ENCODE peak calls at places on chromosome 21, in four cellular contexts. W is GM20000, G is B cell, I is GM06990. B is an unnamed sample.

GRCh38 chr21:41254090-41254700 is 62.4 kb upstream of the FAM3B start:
- DNase-seq in G (no peak), I (no peak), W (no peak), B (no peak)

GRCh38 chr21:28632718-28633408 is 359.8 kb downstream of the LTN1 start:
- DNase-seq in W (no peak), G (no peak), I (no peak), B (no peak)

GRCh38 chr21:38438476-38438893 is 59.8 kb downstream of the ERG start:
- DNase-seq in I (no peak), G (no peak), W (no peak), B (peak)

GRCh38 chr21:46610018-46610701 is 5.3 kb upstream of the S100B start:
- DNase-seq in W (no peak), G (no peak), I (no peak), B (no peak)

GRCh38 chr21:25573409-25574206 is 33.7 kb downstream of the MRPL39 start:
- DNase-seq in G (peak), I (no peak), W (no peak), B (no peak)

GRCh38 chr21:41706678-41707077 is 60.2 kb downstream of the RIPK4 start:
- DNase-seq in W (no peak), I (no peak), G (no peak), B (no peak)

GRCh38 chr21:18411565-18411964 is 8.0 kb upstream of the TMPRSS15 start:
- DNase-seq in G (no peak), W (no peak), I (no peak), B (no peak)

GRCh38 chr21:31363720-31364119 is 19.7 kb upstream of the TIAM1 start:
- DNase-seq in G (no peak), W (no peak), I (no peak), B (no peak)

GRCh38 chr21:25501996-25502665 is 105.2 kb downstream of the MRPL39 start:
- DNase-seq in W (no peak), I (peak), G (no peak), B (no peak)

GRCh38 chr21:38756746-38757145 is 49.0 kb upstream of the ETS2 start:
- DNase-seq in W (no peak), G (no peak), I (no peak), B (no peak)

GRCh38 chr21:35520869-35521268 is 471.8 kb upstream of the RUNX1 start:
- DNase-seq in W (no peak), I (no peak), G (no peak), B (no peak)

GRCh38 chr21:35291034-35291433 is 241.9 kb upstream of the RUNX1 start:
- DNase-seq in G (no peak), I (no peak), W (no peak), B (no peak)

GRCh38 chr21:42161957-42162681 is 56.8 kb upstream of the ABCG1 start:
- DNase-seq in G (no peak), I (no peak), W (no peak), B (no peak)

GRCh38 chr21:16891821-16892220 is 621.0 kb upstream of the CXADR start:
- DNase-seq in W (no peak), G (no peak), I (no peak), B (no peak)

GRCh38 chr21:33828083-33828482 is 87.5 kb downstream of the ATP5PO start:
- DNase-seq in I (no peak), G (no peak), W (no peak), B (no peak)

GRCh38 chr21:38244407-38244787 is 12.4 kb upstream of the KCNJ15 start:
- DNase-seq in W (no peak), I (no peak), G (no peak), B (no peak)

GRCh38 chr21:32256226-32256625 is 22.6 kb downstream of the MIS18A start:
- DNase-seq in I (no peak), W (no peak), G (no peak), B (no peak)

GRCh38 chr21:26881504-26882228 is 36.5 kb upstream of the ADAMTS1 start:
- DNase-seq in G (no peak), W (no peak), I (no peak), B (no peak)

GRCh38 chr21:38355992-38356781 is 99.4 kb downstream of the KCNJ15 start:
- DNase-seq in G (no peak), I (peak), W (peak), B (peak)

GRCh38 chr21:31173881-31174555 is 135.7 kb upstream of the KRTAP19-8 start:
- DNase-seq in W (no peak), G (no peak), I (no peak), B (no peak)

GRCh38 chr21:16842716-16843115 is 670.1 kb upstream of the CXADR start:
- DNase-seq in I (no peak), G (no peak), W (no peak), B (no peak)

GRCh38 chr21:41642399-41642798 is 124.5 kb downstream of the RIPK4 start:
- DNase-seq in I (no peak), G (no peak), W (no peak), B (no peak)

GRCh38 chr21:33199516-33200217 is 30.1 kb upstream of the IFNAR2 start:
- DNase-seq in I (peak), W (peak), G (peak), B (peak)

GRCh38 chr21:41124626-41125240 is 43.2 kb upstream of the BACE2 start:
- DNase-seq in I (no peak), G (no peak), W (no peak), B (no peak)

GRCh38 chr21:46515109-46515508 is 56.4 kb downstream of the DIP2A start:
- DNase-seq in I (no peak), G (no peak), W (no peak), B (no peak)

GRCh38 chr21:38212716-38213115 is 44.1 kb upstream of the KCNJ15 start:
- DNase-seq in G (no peak), I (no peak), W (no peak), B (no peak)

GRCh38 chr21:43306911-43307676 is 119.8 kb downstream of the SIK1 start:
- DNase-seq in G (peak), W (peak), I (peak), B (no peak)
- TF ChIP-seq CTCF in G (no peak), W (no peak), I (no peak), B (no peak)

GRCh38 chr21:29940993-29941392 is 1.2 kb upstream of the GRIK1 start:
- DNase-seq in G (no peak), I (no peak), W (no peak), B (no peak)

GRCh38 chr21:29939859-29940245 is at the start of gene GRIK1:
- DNase-seq in G (no peak), W (no peak), I (no peak), B (peak)

GRCh38 chr21:29942033-29942432 is 2.2 kb upstream of the GRIK1 start:
- DNase-seq in W (no peak), G (no peak), I (no peak), B (no peak)

GRCh38 chr21:29947119-29947518 is 7.3 kb upstream of the GRIK1 start:
- DNase-seq in G (no peak), I (no peak), W (no peak), B (no peak)

DNA sequence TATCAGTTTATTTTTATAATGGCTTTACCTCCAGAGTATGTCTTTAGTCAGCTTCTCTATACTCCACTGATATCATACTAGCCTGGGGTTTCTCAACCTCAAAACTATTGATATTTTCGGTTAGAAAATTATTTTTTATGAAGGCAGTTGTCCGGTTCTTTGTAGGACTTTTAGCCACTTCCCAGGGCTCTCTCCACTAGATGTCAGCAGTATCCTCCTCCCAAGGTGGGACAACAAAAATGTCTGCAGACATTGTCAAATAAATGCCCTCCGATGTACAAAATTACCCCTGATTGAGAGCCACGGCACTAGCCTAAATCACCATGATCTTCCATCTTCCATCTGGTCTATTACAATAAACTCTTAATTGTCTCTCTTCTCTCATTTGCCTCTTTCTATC is 4.1 kb upstream of the GRIK1 start:
- DNase-seq in W (no peak), I (no peak), G (no peak), B (no peak)
- TF ChIP-seq CTCF in W (no peak), I (no peak), G (no peak), B (no peak)

DNA sequence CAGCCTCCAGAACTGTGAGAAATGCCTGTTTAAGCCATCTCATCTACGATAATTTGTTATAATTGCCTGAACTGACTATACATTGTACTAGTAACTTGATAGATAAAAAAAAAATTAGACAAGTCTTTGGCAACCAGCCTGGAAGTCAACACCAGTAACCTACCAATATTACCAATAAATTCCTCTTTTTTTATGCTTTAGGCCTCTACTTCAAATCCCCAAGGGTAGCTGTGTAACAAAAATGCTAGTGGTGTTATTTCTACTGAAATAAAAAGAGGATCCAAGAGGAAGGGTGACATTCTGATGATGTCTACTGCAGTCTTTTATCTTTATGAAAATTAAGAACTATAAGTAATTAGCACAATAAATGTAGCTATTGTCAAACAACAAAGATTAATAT is 151.7 kb upstream of the SAMSN1 start:
- DNase-seq in G (no peak), W (no peak), I (no peak), B (no peak)
- TF ChIP-seq CTCF in G (no peak), W (no peak), I (no peak), B (no peak)

GRCh38 chr21:45486443-45487160 is 55.6 kb downstream of the SLC19A1 start:
- DNase-seq in W (no peak), G (no peak), I (no peak), B (no peak)

GRCh38 chr21:45482899-45483821 is 59.1 kb downstream of the SLC19A1 start:
- DNase-seq in I (no peak), G (no peak), W (no peak), B (no peak)

GRCh38 chr21:45485686-45486442 is 56.4 kb downstream of the SLC19A1 start:
- DNase-seq in G (no peak), I (no peak), W (no peak), B (no peak)

GRCh38 chr21:45481977-45482898 is 60.0 kb downstream of the SLC19A1 start:
- DNase-seq in I (no peak), W (no peak), G (no peak), B (no peak)

GRCh38 chr21:45484318-45484717 is 57.9 kb downstream of the SLC19A1 start:
- DNase-seq in W (no peak), G (no peak), I (no peak), B (no peak)
- TF ChIP-seq CTCF in W (no peak), G (no peak), I (no peak), B (no peak)

DNA sequence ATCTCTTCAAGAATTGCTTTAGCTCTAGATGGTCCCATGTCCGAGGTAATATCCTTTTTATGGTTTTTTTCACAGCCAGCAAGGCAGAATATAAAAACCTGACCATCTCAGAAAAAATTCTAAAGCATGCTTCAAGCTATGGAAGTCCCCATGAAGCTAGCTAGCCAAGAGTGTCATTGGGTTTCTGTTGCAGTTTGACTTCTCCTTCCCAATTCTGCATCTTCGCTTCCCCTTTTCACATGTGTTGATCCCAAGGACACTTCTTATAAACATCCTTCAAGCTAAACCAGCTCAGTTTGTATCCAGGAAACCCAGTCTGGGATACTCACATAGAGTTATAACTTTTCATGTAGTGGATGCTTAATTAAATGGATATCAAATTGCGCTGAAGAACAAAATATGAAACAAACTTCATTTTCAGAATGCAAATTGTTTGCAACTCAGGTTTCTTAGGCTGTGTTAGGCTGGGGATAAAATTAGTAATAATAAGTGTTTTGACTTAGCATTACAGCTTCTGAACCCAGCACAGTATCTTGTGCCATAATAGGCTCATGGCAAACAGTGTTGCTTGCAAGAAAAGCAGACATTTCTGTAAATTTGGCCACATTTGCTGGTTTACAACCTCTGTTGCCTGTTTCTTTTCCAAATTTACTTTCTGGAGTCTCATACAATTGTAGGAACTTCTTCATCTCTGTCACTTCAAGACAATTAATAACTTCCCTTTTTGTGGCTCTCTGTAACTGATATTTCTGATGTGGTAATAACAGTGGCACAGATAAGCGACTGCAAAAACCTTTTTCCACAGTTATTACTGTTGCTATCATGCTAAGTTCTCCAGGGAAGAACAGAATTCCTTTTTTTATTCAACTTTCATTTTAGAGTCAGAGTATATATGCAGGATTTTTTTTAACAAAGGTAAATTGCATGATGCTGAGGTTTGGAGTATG is 53.2 kb downstream of the NCAM2 start:
- DNase-seq in W (no peak), I (no peak), G (no peak), B (no peak)
- TF ChIP-seq CTCF in W (no peak), I (no peak), G (no peak), B (no peak)

GRCh38 chr21:44752701-44753235 is 41.4 kb upstream of the TSPEAR start:
- DNase-seq in G (no peak), I (no peak), W (no peak), B (peak)

GRCh38 chr21:44753357-44753756 is 42.0 kb upstream of the TSPEAR start:
- DNase-seq in W (no peak), G (no peak), I (no peak), B (peak)

GRCh38 chr21:44757731-44758130 is 43.9 kb downstream of the UBE2G2 start:
- DNase-seq in I (no peak), G (no peak), W (no peak), B (no peak)

GRCh38 chr21:44756416-44757185 is 45.0 kb downstream of the UBE2G2 start:
- DNase-seq in G (no peak), I (no peak), W (no peak), B (no peak)

DNA sequence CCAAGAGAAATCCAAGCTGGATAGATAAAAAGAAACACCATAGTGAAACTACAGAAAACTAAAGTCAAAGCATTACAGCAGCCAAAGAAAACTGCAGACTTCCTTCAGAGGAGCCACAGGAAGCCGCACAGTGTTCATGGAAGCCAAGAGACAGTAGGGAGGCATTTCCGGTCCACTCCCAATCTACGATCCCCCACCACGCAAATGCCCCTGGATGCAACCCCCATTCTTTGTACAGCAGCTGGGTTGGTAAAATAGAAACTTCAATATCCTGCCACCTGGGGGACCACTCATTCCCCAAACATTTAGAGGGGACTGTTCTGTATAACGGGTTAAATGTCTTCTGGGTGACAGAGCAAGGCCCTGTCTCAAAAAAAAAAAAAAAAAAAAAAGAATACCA is 43.9 kb upstream of the TSPEAR start:
- DNase-seq in G (no peak), I (no peak), W (no peak), B (no peak)
- TF ChIP-seq CTCF in G (peak), I (peak), W (peak), B (no peak)